ENCODE peak calls at places on chromosomes 13 and 19, in four cellular contexts. One of them, this sample, is unnamed.

GRCh38 chr13:66461021-66461420 is 769.1 kb downstream of the PCDH9 start:
- DNase-seq in HepG2: no peak
- DNase-seq in H1: no peak
- DNase-seq in NT2/D1: no peak
- DNase-seq in this sample: no peak

GRCh38 chr19:21492932-21493906 is 12.2 kb upstream of the ZNF429 start:
- DNase-seq in HepG2: no peak
- DNase-seq in H1: no peak
- DNase-seq in NT2/D1: no peak
- DNase-seq in this sample: no peak

GRCh38 chr19:16363133-16363851 is 38.7 kb downstream of the KLF2 start:
- DNase-seq in HepG2: no peak
- DNase-seq in H1: no peak
- DNase-seq in NT2/D1: no peak
- DNase-seq in this sample: no peak

GRCh38 chr19:17184381-17184841 is 30.7 kb upstream of the USE1 start:
- DNase-seq in HepG2: no peak
- DNase-seq in H1: no peak
- DNase-seq in NT2/D1: no peak
- DNase-seq in this sample: no peak

GRCh38 chr13:59360108-59360507 is 803.6 kb downstream of the DIAPH3 start:
- DNase-seq in HepG2: no peak
- DNase-seq in H1: no peak
- DNase-seq in NT2/D1: no peak
- DNase-seq in this sample: no peak

GRCh38 chr13:46603165-46603603 is 50.2 kb downstream of the LRCH1 start:
- DNase-seq in HepG2: peak; percentile 65
- DNase-seq in H1: no peak
- DNase-seq in NT2/D1: no peak
- DNase-seq in this sample: no peak

GRCh38 chr19:5989388-5990074 is 11.6 kb upstream of the RANBP3 start:
- DNase-seq in HepG2: no peak
- DNase-seq in H1: no peak
- DNase-seq in NT2/D1: no peak
- DNase-seq in this sample: no peak

GRCh38 chr19:28554321-28555091 is 658.4 kb downstream of the UQCRFS1 start:
- DNase-seq in HepG2: no peak
- DNase-seq in H1: no peak
- DNase-seq in NT2/D1: no peak
- DNase-seq in this sample: no peak

GRCh38 chr19:57434386-57435061 is 601 bp upstream of the ZNF749 start:
- DNase-seq in HepG2: no peak
- DNase-seq in H1: no peak
- DNase-seq in NT2/D1: no peak
- DNase-seq in this sample: no peak

GRCh38 chr19:31070676-31071075 is 278.6 kb downstream of the TSHZ3 start:
- DNase-seq in HepG2: no peak
- DNase-seq in H1: no peak
- DNase-seq in NT2/D1: no peak
- DNase-seq in this sample: no peak

DNA sequence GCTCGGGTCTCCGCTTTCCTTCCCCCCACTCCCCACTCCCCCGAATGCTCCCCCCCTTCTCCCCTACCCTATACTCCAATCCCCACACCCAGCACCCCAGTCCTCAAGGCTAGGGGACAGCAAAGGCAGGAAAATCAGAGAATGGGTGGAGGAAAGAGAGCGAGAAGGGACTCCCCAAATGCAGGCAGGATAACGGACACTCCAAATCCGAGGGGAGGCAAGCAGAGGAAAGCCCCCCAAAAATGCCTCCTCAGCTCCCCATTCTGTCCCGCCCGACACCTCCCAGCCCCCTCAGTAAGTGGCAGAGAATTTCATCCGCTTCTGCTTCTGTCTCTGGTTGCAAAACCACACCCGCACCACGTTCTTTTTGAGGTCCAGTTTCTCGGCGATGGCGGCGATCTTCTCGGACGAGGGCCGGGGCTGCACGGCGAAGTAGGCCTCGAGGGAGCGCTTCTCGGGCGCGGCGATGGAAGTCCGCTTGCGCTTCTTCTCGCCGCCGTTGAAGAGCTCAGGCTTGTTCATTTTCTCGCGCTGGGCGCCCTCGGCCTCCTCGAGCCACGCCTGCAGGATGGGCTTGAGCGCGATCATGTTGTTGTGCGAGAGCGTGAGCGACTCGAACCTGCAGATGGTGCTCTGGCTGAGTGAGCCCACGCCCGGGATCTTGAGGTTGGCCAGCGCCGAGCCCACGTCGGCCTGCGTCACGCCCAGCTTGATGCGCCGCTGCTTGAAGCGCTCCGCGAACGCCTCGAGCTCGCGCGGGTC is 2.0 kb downstream of the POU4F1 start:
- DNase-seq in HepG2: no peak
- DNase-seq in H1: no peak
- DNase-seq in NT2/D1: no peak
- DNase-seq in this sample: no peak
- H3K4me3 ChIP-seq in HepG2: no peak overlapping the region
- H3K4me3 ChIP-seq in H1: peak overlapping the region; percentile 26
- H3K4me3 ChIP-seq in NT2/D1: peak overlapping the region; percentile 21
- H3K4me3 ChIP-seq in this sample: no peak overlapping the region

GRCh38 chr19:4064073-4064550 is 2.6 kb downstream of the ZBTB7A start:
- DNase-seq in HepG2: no peak
- DNase-seq in H1: no peak
- DNase-seq in NT2/D1: no peak
- DNase-seq in this sample: no peak
- TF ChIP-seq ZNF274 in HepG2: no peak
- TF ChIP-seq ZNF274 in H1: no peak
- TF ChIP-seq ZNF274 in NT2/D1: no peak
- TF ChIP-seq ZNF274 in this sample: no peak

GRCh38 chr13:40680659-40681323 is 14.3 kb upstream of the FOXO1 start:
- DNase-seq in HepG2: no peak
- DNase-seq in H1: peak; percentile 85
- DNase-seq in NT2/D1: peak; percentile 66
- DNase-seq in this sample: no peak
- H3K4me3 ChIP-seq in HepG2: no peak overlapping the region
- H3K4me3 ChIP-seq in H1: peak overlapping the region; percentile 21
- H3K4me3 ChIP-seq in NT2/D1: no peak overlapping the region
- H3K4me3 ChIP-seq in this sample: no peak overlapping the region

DNA sequence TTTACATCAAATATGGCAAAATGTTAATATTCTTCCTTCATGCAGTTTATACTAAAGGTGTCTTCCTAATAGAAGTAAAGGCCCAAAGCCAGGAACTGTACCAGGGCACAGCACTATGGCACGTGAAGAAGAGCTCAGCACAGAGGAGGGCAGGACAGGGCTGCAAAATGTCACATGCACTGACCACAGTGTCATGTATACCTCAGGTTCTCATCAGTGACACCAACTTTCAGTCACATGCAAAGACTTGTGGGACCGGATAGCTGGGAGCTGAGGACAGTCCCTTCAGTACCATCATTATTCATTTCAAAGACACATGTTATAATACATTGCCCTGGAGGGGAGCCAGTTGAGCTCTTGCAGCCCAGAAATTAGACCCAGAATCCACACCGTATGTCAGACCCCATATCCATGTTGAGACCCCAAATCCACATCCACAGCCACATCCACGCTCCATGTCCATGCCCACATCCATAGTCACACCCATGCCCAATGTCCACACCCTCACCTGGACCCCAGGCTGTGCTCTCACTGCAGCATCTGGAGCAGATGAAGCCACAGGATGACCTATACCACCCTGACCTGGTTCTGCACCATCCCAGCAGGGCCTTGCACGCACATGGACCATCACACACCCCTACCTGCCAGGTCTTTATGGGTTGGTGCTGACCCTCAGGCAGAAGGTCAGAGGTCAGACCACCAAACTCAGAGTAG is 111.8 kb downstream of the TUBA3C start:
- DNase-seq in HepG2: no peak
- DNase-seq in H1: no peak
- DNase-seq in NT2/D1: no peak
- DNase-seq in this sample: no peak
- TF ChIP-seq ZNF274 in HepG2: no peak
- TF ChIP-seq ZNF274 in H1: no peak
- TF ChIP-seq ZNF274 in NT2/D1: no peak
- TF ChIP-seq ZNF274 in this sample: no peak

DNA sequence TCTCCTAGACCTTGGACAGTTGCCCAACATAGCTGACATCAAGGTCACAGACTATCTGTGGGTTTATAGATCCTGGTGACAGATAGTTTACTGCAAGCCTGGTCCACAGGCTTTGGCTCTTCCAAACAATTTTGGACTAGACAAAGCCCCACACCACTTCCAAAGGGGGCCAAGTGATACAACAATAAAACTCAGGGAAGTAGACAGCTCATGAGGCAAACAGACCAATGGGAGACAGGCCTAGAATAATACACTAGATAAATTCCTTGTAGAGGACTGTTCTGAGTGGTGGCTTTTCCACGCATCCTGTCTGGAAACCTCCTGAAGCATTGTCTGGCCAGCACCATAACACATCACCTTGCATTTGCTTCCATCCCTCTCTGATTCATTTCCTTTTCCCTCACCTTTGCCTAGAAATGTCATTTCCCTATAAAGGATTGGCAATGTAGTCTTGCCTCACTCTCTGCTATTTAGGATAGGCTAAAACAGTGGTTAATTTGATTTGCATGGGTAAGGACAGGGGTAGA is 284.2 kb downstream of the POU4F1 start:
- DNase-seq in HepG2: peak; percentile 2
- DNase-seq in H1: no peak
- DNase-seq in NT2/D1: no peak
- DNase-seq in this sample: no peak
- H3K4me3 ChIP-seq in HepG2: no peak overlapping the region
- H3K4me3 ChIP-seq in H1: no peak overlapping the region
- H3K4me3 ChIP-seq in NT2/D1: no peak overlapping the region
- H3K4me3 ChIP-seq in this sample: no peak overlapping the region

GRCh38 chr19:38795549-38795948 is 6.5 kb downstream of the LGALS7B start:
- DNase-seq in HepG2: no peak
- DNase-seq in H1: no peak
- DNase-seq in NT2/D1: no peak
- DNase-seq in this sample: no peak

GRCh38 chr19:38796154-38796553 is 7.2 kb downstream of the LGALS7B start:
- DNase-seq in HepG2: no peak
- DNase-seq in H1: no peak
- DNase-seq in NT2/D1: no peak
- DNase-seq in this sample: no peak

GRCh38 chr19:38801359-38802095 is 11.2 kb downstream of the LGALS4 start:
- DNase-seq in HepG2: no peak
- DNase-seq in H1: no peak
- DNase-seq in NT2/D1: no peak
- DNase-seq in this sample: no peak

GRCh38 chr19:38800577-38801347 is 11.8 kb downstream of the LGALS7B start:
- DNase-seq in HepG2: no peak
- DNase-seq in H1: no peak
- DNase-seq in NT2/D1: no peak
- DNase-seq in this sample: no peak

DNA sequence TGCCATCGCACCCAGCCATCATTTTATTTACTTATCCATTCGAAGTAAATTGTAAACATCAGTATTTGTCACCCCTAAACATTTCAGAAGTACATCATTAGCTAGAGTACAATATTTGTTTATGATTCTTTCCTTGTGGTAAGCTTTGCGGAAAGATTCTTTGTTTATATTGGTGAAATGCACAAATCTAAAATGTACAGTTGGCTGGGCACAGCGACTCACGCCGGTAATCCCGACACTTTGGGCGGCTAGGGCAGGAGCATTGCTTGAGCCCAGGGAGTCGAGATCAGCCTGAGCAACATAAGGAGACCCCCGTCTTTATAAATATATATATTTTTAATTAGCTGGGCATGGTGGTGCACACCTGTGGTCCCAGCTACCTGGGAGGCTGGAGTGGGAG is 10.1 kb downstream of the LGALS7B start:
- DNase-seq in HepG2: no peak
- DNase-seq in H1: no peak
- DNase-seq in NT2/D1: no peak
- DNase-seq in this sample: no peak
- TF ChIP-seq ZNF274 in HepG2: no peak
- TF ChIP-seq ZNF274 in H1: no peak
- TF ChIP-seq ZNF274 in NT2/D1: no peak
- TF ChIP-seq ZNF274 in this sample: no peak

DNA sequence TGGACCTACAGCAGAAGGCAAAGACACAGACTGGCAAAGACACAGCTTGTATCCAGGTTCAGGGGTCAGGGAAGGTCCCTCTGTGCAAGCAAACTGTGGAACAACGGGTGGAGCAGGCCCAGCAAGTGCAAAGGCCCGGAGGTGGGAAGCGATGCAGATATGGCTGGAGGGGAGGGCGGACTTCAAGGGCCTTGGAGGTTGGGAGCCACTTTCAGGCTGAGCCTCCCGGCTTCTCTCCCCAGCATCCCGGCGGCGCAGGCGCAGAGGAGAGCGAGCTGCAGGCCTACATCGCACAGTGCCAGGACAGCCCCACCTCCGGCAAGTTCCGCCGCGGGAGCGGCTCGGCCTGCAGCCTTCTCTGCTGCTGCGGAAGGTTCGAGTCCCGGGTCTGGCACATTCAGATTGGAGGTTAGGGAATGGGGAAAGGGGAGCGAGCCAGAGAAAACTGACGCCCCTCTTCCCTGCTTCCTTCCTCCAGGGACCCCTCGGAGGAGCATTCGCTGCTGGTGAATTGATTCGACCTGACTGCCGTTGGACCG is 2.2 kb upstream of the PNPLA6 start:
- DNase-seq in HepG2: no peak
- DNase-seq in H1: no peak
- DNase-seq in NT2/D1: no peak
- DNase-seq in this sample: no peak
- H3K4me3 ChIP-seq in HepG2: peak overlapping the region; percentile 91
- H3K4me3 ChIP-seq in H1: peak overlapping the region; percentile 96
- H3K4me3 ChIP-seq in NT2/D1: peak overlapping the region; percentile 52
- H3K4me3 ChIP-seq in this sample: peak overlapping the region; percentile 95

GRCh38 chr13:91347212-91347995 is at the start of gene MIR17HG:
- DNase-seq in HepG2: peak; percentile 84
- DNase-seq in H1: peak; percentile 63
- DNase-seq in NT2/D1: peak; percentile 79
- DNase-seq in this sample: peak; percentile 70
- TF ChIP-seq ZNF274 in HepG2: peak; percentile 88
- TF ChIP-seq ZNF274 in H1: no peak
- TF ChIP-seq ZNF274 in NT2/D1: no peak
- TF ChIP-seq ZNF274 in this sample: no peak

DNA sequence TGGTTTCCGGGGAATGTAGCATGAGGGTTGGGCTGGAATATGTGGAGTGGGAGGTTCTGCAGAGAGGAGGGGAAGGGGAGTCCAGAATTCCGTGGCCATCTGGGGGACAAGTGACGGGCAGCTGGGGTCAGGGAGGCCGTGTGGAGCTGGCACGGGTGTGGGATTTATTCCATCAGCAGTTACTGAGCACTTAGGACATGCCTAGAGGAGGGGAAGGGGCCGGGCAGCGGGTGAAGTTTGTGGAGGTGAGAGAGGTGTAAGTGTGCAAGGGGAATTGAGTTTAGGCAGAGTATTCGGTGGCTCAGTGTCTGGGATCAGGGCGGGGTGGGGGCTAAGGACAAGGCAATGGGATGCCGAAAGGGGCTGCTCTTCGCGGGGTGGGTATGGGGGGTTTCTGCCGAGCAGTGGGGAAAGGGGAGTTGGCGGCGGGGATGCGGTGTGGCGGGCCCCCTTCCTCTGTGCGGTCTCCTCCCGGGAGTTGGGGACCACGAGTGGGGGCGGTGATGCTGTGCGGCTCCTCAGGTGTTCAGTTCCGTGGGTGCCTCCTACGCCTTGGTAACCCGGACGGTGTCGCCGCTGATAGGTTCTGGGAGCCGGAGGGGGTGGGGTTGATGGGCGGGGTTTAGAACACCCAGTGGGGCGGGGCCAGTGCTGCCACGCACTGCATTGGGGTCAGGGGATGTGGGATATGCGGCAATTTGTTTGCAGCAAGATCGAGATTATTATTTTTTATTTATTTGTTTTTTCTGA is 5.4 kb downstream of the CCDC61 start:
- DNase-seq in HepG2: no peak
- DNase-seq in H1: no peak
- DNase-seq in NT2/D1: no peak
- DNase-seq in this sample: no peak
- H3K4me3 ChIP-seq in HepG2: no peak overlapping the region
- H3K4me3 ChIP-seq in H1: peak overlapping the region; percentile 60
- H3K4me3 ChIP-seq in NT2/D1: peak overlapping the region; percentile 43
- H3K4me3 ChIP-seq in this sample: no peak overlapping the region